ENCODE peak calls at places on chromosome 1, in eight cellular contexts. One of them, this sample, is unnamed.
A peak's percentile ranks its signal among the peaks of the same experiment; 100 is the strongest.

GRCh38 chr1:234746798-234747196 is 136.8 kb upstream of the IRF2BP2 start:
- DNase-seq in left cardiac atrium: no peak
- DNase-seq in amniotic epithelial cell: no peak
- DNase-seq in endodermal cell: no peak
- DNase-seq in heart left ventricle: no peak
- DNase-seq in stomach: no peak
- DNase-seq in fibroblast of lung: no peak
- DNase-seq in C1 segment of cervical spinal cord: no peak
- DNase-seq in this sample: no peak

GRCh38 chr1:156648951-156649350 is 7.0 kb downstream of the BCAN start:
- DNase-seq in left cardiac atrium: no peak
- DNase-seq in amniotic epithelial cell: peak; percentile 7
- DNase-seq in endodermal cell: peak; percentile 77
- DNase-seq in heart left ventricle: no peak
- DNase-seq in stomach: no peak
- DNase-seq in fibroblast of lung: no peak
- DNase-seq in C1 segment of cervical spinal cord: no peak
- DNase-seq in this sample: no peak

GRCh38 chr1:193558491-193559028 is 372.1 kb upstream of the B3GALT2 start:
- DNase-seq in left cardiac atrium: no peak
- DNase-seq in amniotic epithelial cell: peak; percentile 89
- DNase-seq in endodermal cell: no peak
- DNase-seq in heart left ventricle: no peak
- DNase-seq in stomach: no peak
- DNase-seq in fibroblast of lung: peak; percentile 97
- DNase-seq in C1 segment of cervical spinal cord: no peak
- DNase-seq in this sample: no peak

GRCh38 chr1:70256664-70257063 is 35.5 kb downstream of the SRSF11 start:
- DNase-seq in left cardiac atrium: no peak
- DNase-seq in amniotic epithelial cell: no peak
- DNase-seq in endodermal cell: no peak
- DNase-seq in heart left ventricle: no peak
- DNase-seq in stomach: no peak
- DNase-seq in fibroblast of lung: peak; percentile 10
- DNase-seq in C1 segment of cervical spinal cord: no peak
- DNase-seq in this sample: no peak

GRCh38 chr1:182786223-182787001 is 3.2 kb upstream of the NPL start:
- DNase-seq in left cardiac atrium: peak; percentile 57
- DNase-seq in amniotic epithelial cell: peak; percentile 70
- DNase-seq in endodermal cell: peak; percentile 92
- DNase-seq in heart left ventricle: peak; percentile 72
- DNase-seq in stomach: peak; percentile 55
- DNase-seq in fibroblast of lung: peak; percentile 80
- DNase-seq in C1 segment of cervical spinal cord: peak; percentile 24
- DNase-seq in this sample: no peak

GRCh38 chr1:203672354-203672753 is 45.7 kb downstream of the ATP2B4 start:
- DNase-seq in left cardiac atrium: peak; percentile 72
- DNase-seq in amniotic epithelial cell: peak; percentile 57
- DNase-seq in endodermal cell: no peak
- DNase-seq in heart left ventricle: peak; percentile 69
- DNase-seq in stomach: no peak
- DNase-seq in fibroblast of lung: peak; percentile 89
- DNase-seq in C1 segment of cervical spinal cord: peak; percentile 29
- DNase-seq in this sample: no peak

GRCh38 chr1:17575786-17576584 is 36.5 kb downstream of the ARHGEF10L start:
- DNase-seq in left cardiac atrium: no peak
- DNase-seq in amniotic epithelial cell: no peak
- DNase-seq in endodermal cell: no peak
- DNase-seq in heart left ventricle: no peak
- DNase-seq in stomach: no peak
- DNase-seq in fibroblast of lung: no peak
- DNase-seq in C1 segment of cervical spinal cord: no peak
- DNase-seq in this sample: no peak

GRCh38 chr1:29230553-29231378 is at the start of gene MECR:
- DNase-seq in left cardiac atrium: peak; percentile 95
- DNase-seq in amniotic epithelial cell: peak; percentile 84
- DNase-seq in endodermal cell: peak; percentile 99
- DNase-seq in heart left ventricle: peak; percentile 97
- DNase-seq in stomach: peak; percentile 95
- DNase-seq in fibroblast of lung: peak; percentile 91
- DNase-seq in C1 segment of cervical spinal cord: peak; percentile 90
- DNase-seq in this sample: peak; percentile 88

GRCh38 chr1:39683591-39684312 is 7.5 kb downstream of the HPCAL4 start:
- DNase-seq in left cardiac atrium: peak; percentile 54
- DNase-seq in amniotic epithelial cell: no peak
- DNase-seq in endodermal cell: peak; percentile 58
- DNase-seq in heart left ventricle: no peak
- DNase-seq in stomach: no peak
- DNase-seq in fibroblast of lung: peak; percentile 10
- DNase-seq in C1 segment of cervical spinal cord: no peak
- DNase-seq in this sample: peak; percentile 56

GRCh38 chr1:153771841-153772593 is 3.2 kb upstream of the SLC27A3 start:
- DNase-seq in left cardiac atrium: no peak
- DNase-seq in amniotic epithelial cell: no peak
- DNase-seq in endodermal cell: peak; percentile 89
- DNase-seq in heart left ventricle: peak; percentile 72
- DNase-seq in stomach: no peak
- DNase-seq in fibroblast of lung: no peak
- DNase-seq in C1 segment of cervical spinal cord: no peak
- DNase-seq in this sample: no peak

GRCh38 chr1:109249654-109250401 is 489 bp downstream of the CELSR2 start:
- DNase-seq in left cardiac atrium: peak; percentile 22
- DNase-seq in amniotic epithelial cell: no peak
- DNase-seq in endodermal cell: peak; percentile 71
- DNase-seq in heart left ventricle: peak; percentile 62
- DNase-seq in stomach: no peak
- DNase-seq in fibroblast of lung: no peak
- DNase-seq in C1 segment of cervical spinal cord: no peak
- DNase-seq in this sample: no peak

GRCh38 chr1:120133228-120133927 is 42.9 kb downstream of the SEC22B start:
- DNase-seq in left cardiac atrium: no peak
- DNase-seq in amniotic epithelial cell: no peak
- DNase-seq in endodermal cell: no peak
- DNase-seq in heart left ventricle: no peak
- DNase-seq in stomach: no peak
- DNase-seq in fibroblast of lung: no peak
- DNase-seq in C1 segment of cervical spinal cord: no peak
- DNase-seq in this sample: no peak

GRCh38 chr1:155989992-155990325 is 11.6 kb upstream of the ARHGEF2 start:
- DNase-seq in left cardiac atrium: no peak
- DNase-seq in amniotic epithelial cell: no peak
- DNase-seq in endodermal cell: no peak
- DNase-seq in heart left ventricle: peak; percentile 17
- DNase-seq in stomach: no peak
- DNase-seq in fibroblast of lung: no peak
- DNase-seq in C1 segment of cervical spinal cord: peak; percentile 25
- DNase-seq in this sample: no peak

GRCh38 chr1:204188959-204189639 is 7.2 kb downstream of the KISS1 start:
- DNase-seq in left cardiac atrium: no peak
- DNase-seq in amniotic epithelial cell: no peak
- DNase-seq in endodermal cell: no peak
- DNase-seq in heart left ventricle: no peak
- DNase-seq in stomach: no peak
- DNase-seq in fibroblast of lung: no peak
- DNase-seq in C1 segment of cervical spinal cord: no peak
- DNase-seq in this sample: no peak

GRCh38 chr1:3399732-3400131 is 54.7 kb upstream of the ARHGEF16 start:
- DNase-seq in left cardiac atrium: no peak
- DNase-seq in amniotic epithelial cell: no peak
- DNase-seq in endodermal cell: no peak
- DNase-seq in heart left ventricle: no peak
- DNase-seq in stomach: no peak
- DNase-seq in fibroblast of lung: no peak
- DNase-seq in C1 segment of cervical spinal cord: no peak
- DNase-seq in this sample: no peak

This sample was measured in CD8-positive, alpha-beta T cell.